ENCODE peak calls at places on chromosomes 5 and 9, in six cellular contexts. D, R, Q, W, Y and U are unnamed samples. For H3K4me1, the result is how much of the 10 kb centered on the place peaks cover.

GRCh38 chr9:68552700-68553099 is 12.0 kb upstream of the TMEM252 start:
- DNase-seq in D (no peak), R (no peak), Q (no peak), W (no peak), Y (no peak), U (no peak)

GRCh38 chr9:18459958-18460584 is 13.9 kb upstream of the ADAMTSL1 start:
- DNase-seq in D (peak), R (no peak), Q (no peak), W (no peak), Y (no peak), U (no peak)

GRCh38 chr5:81908771-81909170 is 63.1 kb upstream of the ATG10 start:
- DNase-seq in D (no peak), R (no peak), Q (no peak), W (no peak), Y (no peak), U (no peak)

GRCh38 chr9:107946364-107947137 is 457.0 kb upstream of the KLF4 start:
- DNase-seq in D (no peak), R (no peak), Q (no peak), W (no peak), Y (no peak), U (peak)

GRCh38 chr9:122463828-122464632 is 13.7 kb downstream of the OR1J1 start:
- DNase-seq in D (no peak), R (no peak), Q (peak), W (no peak), Y (no peak), U (no peak)

GRCh38 chr9:128835246-128836210 is 5.9 kb upstream of the SPOUT1 start:
- DNase-seq in D (no peak), R (no peak), Q (no peak), W (no peak), Y (no peak), U (no peak)

GRCh38 chr9:98491778-98492177 is 217.0 kb downstream of the GABBR2 start:
- DNase-seq in D (no peak), R (no peak), Q (peak), W (no peak), Y (no peak), U (no peak)

GRCh38 chr5:180803181-180804128 is 849 bp upstream of the MGAT1 start:
- DNase-seq in D (peak), R (peak), Q (peak), W (peak), Y (peak), U (peak)

GRCh38 chr9:136527721-136528710 is 17.8 kb downstream of the NOTCH1 start:
- DNase-seq in D (no peak), R (peak), Q (no peak), W (no peak), Y (no peak), U (peak)

GRCh38 chr9:37476930-37477329 is 8.8 kb upstream of the POLR1E start:
- DNase-seq in D (no peak), R (no peak), Q (no peak), W (no peak), Y (no peak), U (no peak)

GRCh38 chr5:24232929-24233328 is 411.8 kb downstream of the CDH10 start:
- DNase-seq in D (no peak), R (no peak), Q (no peak), W (no peak), Y (no peak), U (no peak)

GRCh38 chr5:74063821-74064598 is 438.0 kb downstream of the ARHGEF28 start:
- DNase-seq in D (peak), R (no peak), Q (no peak), W (no peak), Y (no peak), U (peak)

GRCh38 chr9:89664896-89665329 is 60.1 kb downstream of the GADD45G start:
- DNase-seq in D (no peak), R (peak), Q (peak), W (peak), Y (no peak), U (peak)

GRCh38 chr9:134891713-134892112 is 11.1 kb downstream of the FCN2 start:
- DNase-seq in D (no peak), R (no peak), Q (no peak), W (peak), Y (no peak), U (no peak)

GRCh38 chr9:130213898-130214761 is 41.9 kb downstream of the NCS1 start:
- DNase-seq in D (no peak), R (no peak), Q (peak), W (no peak), Y (no peak), U (no peak)

GRCh38 chr5:2066373-2066772 is 183.6 kb upstream of the IRX4 start:
- DNase-seq in D (no peak), R (no peak), Q (no peak), W (no peak), Y (no peak), U (no peak)

GRCh38 chr5:176501333-176501732 is 35.9 kb downstream of the RNF44 start:
- DNase-seq in D (no peak), R (no peak), Q (no peak), W (no peak), Y (no peak), U (no peak)

GRCh38 chr5:153782589-153783238 is 256.0 kb downstream of the FAM114A2 start:
- DNase-seq in D (no peak), R (no peak), Q (peak), W (no peak), Y (no peak), U (no peak)

GRCh38 chr5:153779852-153780251 is 258.9 kb downstream of the FAM114A2 start:
- DNase-seq in D (no peak), R (no peak), Q (peak), W (no peak), Y (no peak), U (no peak)

GRCh38 chr5:153781325-153781724 is 257.4 kb downstream of the FAM114A2 start:
- DNase-seq in D (no peak), R (no peak), Q (peak), W (no peak), Y (no peak), U (no peak)

GRCh38 chr5:153783278-153783677 is 255.4 kb downstream of the FAM114A2 start:
- DNase-seq in D (no peak), R (no peak), Q (peak), W (no peak), Y (no peak), U (no peak)

DNA sequence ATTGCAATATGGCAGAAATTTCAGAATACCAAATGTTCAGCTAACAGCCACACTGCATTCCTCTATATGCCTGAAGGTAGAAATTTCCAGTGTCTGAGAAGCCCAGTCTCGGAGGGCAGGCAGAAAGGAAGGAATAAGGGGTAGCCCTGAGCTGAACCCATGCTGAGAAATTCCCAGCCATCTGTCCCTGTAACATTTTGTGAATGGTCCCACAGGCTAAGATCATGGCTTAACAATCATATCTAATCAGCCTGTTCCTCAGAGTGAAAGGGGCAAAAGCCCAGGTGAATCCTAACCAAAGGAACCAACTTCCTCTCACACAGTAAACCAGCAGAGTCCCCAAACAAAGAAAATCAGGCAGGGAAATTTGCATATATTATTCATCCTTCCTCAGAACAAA is 257.8 kb downstream of the FAM114A2 start:
- DNase-seq in D (no peak), R (no peak), Q (peak), W (no peak), Y (no peak), U (no peak)
- H3K4me3 ChIP-seq in D (no peak), R (no peak), Q (no peak), W (no peak), Y (no peak), U (no peak)

GRCh38 chr9:87401681-87402080 is 96.0 kb upstream of the DAPK1 start:
- DNase-seq in D (no peak), R (no peak), Q (peak), W (no peak), Y (no peak), U (no peak)
- H3K4me1 ChIP-seq in D (under half), R (under half), Q (under half), W (under half), Y (under half), U (under half)

GRCh38 chr9:106228861-106229260 is 534.5 kb downstream of the TMEM38B start:
- DNase-seq in D (no peak), R (no peak), Q (no peak), W (no peak), Y (no peak), U (no peak)

GRCh38 chr9:106233116-106233515 is 538.8 kb downstream of the TMEM38B start:
- DNase-seq in D (no peak), R (no peak), Q (no peak), W (no peak), Y (no peak), U (no peak)
- H3K4me3 ChIP-seq in D (no peak), R (no peak), Q (no peak), W (no peak), Y (no peak), U (no peak)

GRCh38 chr5:37662789-37663475 is 176.9 kb downstream of the GDNF start:
- DNase-seq in D (no peak), R (no peak), Q (no peak), W (no peak), Y (no peak), U (no peak)

GRCh38 chr5:37662362-37662761 is 177.5 kb downstream of the GDNF start:
- DNase-seq in D (no peak), R (no peak), Q (no peak), W (no peak), Y (no peak), U (no peak)

GRCh38 chr5:37664551-37664950 is 175.3 kb downstream of the GDNF start:
- DNase-seq in D (no peak), R (no peak), Q (no peak), W (no peak), Y (no peak), U (no peak)

GRCh38 chr5:37665272-37665671 is 174.6 kb downstream of the GDNF start:
- DNase-seq in D (peak), R (no peak), Q (no peak), W (no peak), Y (no peak), U (no peak)

GRCh38 chr5:37663538-37663937 is 176.3 kb downstream of the GDNF start:
- DNase-seq in D (no peak), R (no peak), Q (no peak), W (no peak), Y (no peak), U (no peak)
- H3K4me1 ChIP-seq in D (under half), R (under half), Q (under half), W (under half), Y (under half), U (under half)

GRCh38 chr5:149714877-149715502 is 15.1 kb upstream of the PPARGC1B start:
- DNase-seq in D (no peak), R (no peak), Q (peak), W (no peak), Y (no peak), U (no peak)
- H3K4me3 ChIP-seq in D (no peak), R (no peak), Q (no peak), W (no peak), Y (no peak), U (no peak)

GRCh38 chr5:109390188-109390587 is 19.6 kb downstream of the PJA2 start:
- DNase-seq in D (no peak), R (no peak), Q (no peak), W (no peak), Y (no peak), U (no peak)

GRCh38 chr5:109399092-109399759 is 10.5 kb downstream of the PJA2 start:
- DNase-seq in D (no peak), R (no peak), Q (no peak), W (no peak), Y (no peak), U (no peak)

GRCh38 chr5:109396965-109397364 is 12.8 kb downstream of the PJA2 start:
- DNase-seq in D (no peak), R (no peak), Q (no peak), W (no peak), Y (no peak), U (no peak)

GRCh38 chr5:109394806-109395205 is 15.0 kb downstream of the PJA2 start:
- DNase-seq in D (no peak), R (no peak), Q (no peak), W (no peak), Y (no peak), U (no peak)
- H3K4me1 ChIP-seq in D (under half), R (under half), Q (under half), W (under half), Y (under half), U (under half)

DNA sequence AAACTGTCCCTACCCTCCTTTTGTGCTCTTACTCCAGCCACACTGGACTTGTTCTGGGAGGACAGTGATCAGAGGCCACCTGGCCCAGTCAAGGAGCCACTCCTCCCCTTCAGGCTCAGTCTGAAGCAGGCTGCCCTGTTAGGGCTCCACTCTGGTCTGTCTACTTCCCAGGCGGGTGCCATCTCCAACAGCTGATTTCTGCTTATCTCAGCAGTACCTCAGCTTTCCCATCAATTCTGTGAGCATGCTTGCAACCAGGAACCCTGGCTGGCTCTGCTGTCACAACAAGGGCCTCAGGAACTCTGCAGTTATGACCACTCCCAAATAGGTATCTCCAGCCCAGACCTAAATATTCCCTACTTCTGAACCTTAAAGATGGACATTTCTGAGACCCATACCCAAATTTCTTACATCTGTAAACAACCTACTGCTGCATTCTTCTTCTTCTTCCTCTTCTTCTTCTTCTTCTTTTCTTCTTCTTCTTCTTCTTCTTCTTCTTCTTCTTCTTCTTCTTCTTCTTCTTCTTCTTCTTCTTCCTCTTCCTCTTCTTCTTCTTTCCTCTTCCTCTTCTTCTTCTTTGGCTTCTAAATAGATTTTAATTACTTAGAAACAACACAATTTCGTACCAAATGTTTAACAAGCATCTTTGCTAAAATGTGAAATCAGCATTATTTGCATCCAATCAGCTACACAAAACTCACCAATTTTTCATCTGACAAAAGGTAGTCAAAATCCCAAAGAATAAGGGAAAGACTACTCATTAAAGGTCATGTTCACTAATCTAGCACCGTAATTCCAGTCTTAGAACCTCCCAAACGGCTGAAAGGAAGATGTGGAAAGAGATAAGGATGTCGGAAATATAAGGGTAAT is 13.6 kb upstream of the SLC22A4 start:
- DNase-seq in D (no peak), R (no peak), Q (no peak), W (no peak), Y (no peak), U (no peak)
- H3K4me3 ChIP-seq in D (no peak), R (no peak), Q (no peak), W (no peak), Y (no peak), U (no peak)

GRCh38 chr9:70043689-70044449 is at the start of gene MAMDC2:
- DNase-seq in D (peak), R (peak), Q (peak), W (peak), Y (peak), U (peak)
- H3K4me1 ChIP-seq in D (under half), R (under half), Q (under half), W (under half), Y (under half), U (under half)

DNA sequence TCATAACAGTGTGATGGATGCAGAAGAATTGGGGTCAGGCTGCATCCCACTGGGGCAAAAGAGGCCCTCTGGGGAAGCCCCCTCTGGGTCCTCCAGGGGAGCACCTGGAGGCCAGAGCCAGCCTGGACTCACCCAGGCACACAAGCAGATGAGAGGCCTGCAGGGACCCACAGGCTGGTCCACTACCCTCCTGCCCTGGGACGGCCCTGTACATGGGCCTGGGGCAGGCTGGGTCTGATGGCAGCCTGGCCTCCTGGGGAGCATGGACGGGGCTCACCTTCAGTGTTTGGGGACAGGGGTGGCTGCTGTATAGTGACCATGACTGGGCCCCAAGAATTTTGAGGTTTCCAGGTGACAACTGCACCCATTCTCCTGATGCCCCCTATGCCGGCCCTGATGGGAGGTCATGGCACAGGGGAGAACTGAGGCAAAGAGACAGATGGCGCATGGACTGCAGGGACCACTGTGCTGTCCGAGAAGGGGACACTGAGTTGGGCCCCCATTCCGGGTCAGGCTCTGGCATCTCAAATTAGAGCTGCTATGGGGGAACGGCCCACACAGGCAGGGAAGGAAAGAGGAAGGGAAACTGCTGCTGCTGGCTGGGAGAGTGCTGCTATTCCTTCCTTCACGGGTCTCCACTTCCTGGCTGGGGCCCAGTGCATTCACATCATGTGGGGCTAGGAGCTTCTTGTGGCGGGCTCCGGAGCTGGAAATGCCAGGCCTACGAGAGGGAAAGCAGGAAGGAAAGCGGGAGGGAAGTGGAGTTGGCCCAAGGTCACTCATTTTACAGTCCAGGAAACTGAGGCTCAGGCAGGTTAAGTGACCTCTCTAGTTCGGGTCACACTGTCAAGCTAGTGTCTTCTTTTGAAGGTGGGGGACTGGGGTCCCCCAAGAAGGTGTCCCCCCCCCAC is 1.5 kb upstream of the CARD19 start:
- DNase-seq in D (peak), R (peak), Q (peak), W (peak), Y (peak), U (peak)
- H3K4me3 ChIP-seq in D (peak), R (peak), Q (no peak), W (peak), Y (peak), U (peak)

GRCh38 chr5:141495456-141495811 is 6.6 kb downstream of the PCDHGC5 start:
- DNase-seq in D (no peak), R (no peak), Q (peak), W (no peak), Y (no peak), U (no peak)

GRCh38 chr5:141496038-141496437 is 7.2 kb downstream of the PCDHGC5 start:
- DNase-seq in D (no peak), R (no peak), Q (peak), W (no peak), Y (no peak), U (no peak)

GRCh38 chr5:141492168-141492885 is 3.4 kb downstream of the PCDHGC5 start:
- DNase-seq in D (no peak), R (no peak), Q (no peak), W (no peak), Y (no peak), U (no peak)

GRCh38 chr5:141493500-141494422 is 4.9 kb downstream of the PCDHGC5 start:
- DNase-seq in D (no peak), R (no peak), Q (no peak), W (no peak), Y (no peak), U (no peak)

DNA sequence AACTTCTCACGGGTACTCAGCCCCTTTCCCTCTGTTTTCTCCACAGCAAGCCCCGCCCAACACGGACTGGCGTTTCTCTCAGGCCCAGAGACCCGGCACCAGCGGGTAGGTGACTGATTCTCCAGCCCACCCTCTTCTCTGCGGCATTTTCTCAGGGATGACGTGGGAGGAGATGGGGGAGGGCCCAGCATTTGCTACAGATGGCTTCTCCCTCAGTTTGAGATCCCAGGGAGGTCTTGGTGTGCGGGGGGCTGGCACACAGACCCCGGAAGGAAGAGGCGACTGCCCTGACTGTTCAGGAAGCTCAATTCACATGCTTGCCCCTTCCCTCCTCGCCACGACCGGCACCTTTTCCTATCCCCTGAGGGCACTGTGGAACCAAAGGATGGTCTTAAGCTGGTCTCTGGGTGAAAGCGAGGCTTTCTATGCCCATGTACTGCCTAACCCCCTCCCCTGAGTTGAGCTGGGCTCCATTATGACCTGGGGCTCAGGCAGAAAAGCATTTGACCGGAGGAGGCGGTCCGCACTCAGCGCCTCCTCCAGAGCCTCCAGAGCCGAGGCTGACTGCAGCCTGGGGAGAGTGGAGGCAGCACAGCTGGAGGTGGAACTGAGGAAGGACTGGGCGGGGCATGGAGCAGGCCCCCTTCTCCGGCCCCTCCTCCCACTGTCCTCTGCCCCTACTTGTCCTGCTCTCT is 6.0 kb downstream of the PCDHGC5 start:
- DNase-seq in D (no peak), R (no peak), Q (peak), W (no peak), Y (no peak), U (no peak)
- H3K4me1 ChIP-seq in D (under half), R (under half), Q (under half), W (under half), Y (under half), U (under half)